ENCODE peak calls at places on chromosome 17, in eight cellular contexts. J, Z, I, K, Q, M, G and R are unnamed samples.

GRCh38 chr17:75776399-75777242 is 8.0 kb upstream of the UNK start:
- DNase-seq in J (no peak), Z (peak; percentile 70), I (no peak), K (no peak), Q (peak; percentile 47), M (no peak), G (no peak), R (no peak)

GRCh38 chr17:46039592-46040186 is 40.6 kb downstream of the STH start:
- DNase-seq in J (no peak), Z (no peak), I (no peak), K (no peak), Q (no peak), M (no peak), G (no peak), R (no peak)

GRCh38 chr17:50365649-50366393 is 7.2 kb downstream of the MRPL27 start:
- DNase-seq in J (no peak), Z (no peak), I (no peak), K (no peak), Q (peak; percentile 39), M (no peak), G (no peak), R (no peak)

GRCh38 chr17:50347087-50347893 is 1.4 kb downstream of the XYLT2 start:
- DNase-seq in J (no peak), Z (no peak), I (no peak), K (no peak), Q (no peak), M (no peak), G (no peak), R (no peak)

GRCh38 chr17:37465058-37465616 is 24.6 kb upstream of the DUSP14 start:
- DNase-seq in J (no peak), Z (no peak), I (peak; percentile 71), K (peak; percentile 35), Q (no peak), M (peak; percentile 61), G (no peak), R (peak; percentile 85)

GRCh38 chr17:2943971-2944370 is 119.4 kb downstream of the OR1D5 start:
- DNase-seq in J (no peak), Z (no peak), I (no peak), K (no peak), Q (no peak), M (no peak), G (no peak), R (no peak)

GRCh38 chr17:59561042-59561441 is 4.4 kb upstream of the DHX40 start:
- DNase-seq in J (peak; percentile 5), Z (peak; percentile 51), I (no peak), K (peak; percentile 12), Q (no peak), M (peak; percentile 21), G (no peak), R (no peak)

GRCh38 chr17:1491406-1492248 is 859 bp downstream of the MYO1C start:
- DNase-seq in J (peak; percentile 52), Z (no peak), I (no peak), K (peak; percentile 89), Q (no peak), M (peak; percentile 96), G (peak; percentile 47), R (no peak)

GRCh38 chr17:32158870-32159585 is 16.7 kb downstream of the RHOT1 start:
- DNase-seq in J (peak; percentile 75), Z (no peak), I (no peak), K (no peak), Q (no peak), M (no peak), G (no peak), R (no peak)

GRCh38 chr17:872843-873242 is 90.7 kb downstream of the MRM3 start:
- DNase-seq in J (no peak), Z (no peak), I (no peak), K (no peak), Q (no peak), M (no peak), G (no peak), R (no peak)

GRCh38 chr17:29549169-29549935 is 17.5 kb downstream of the ABHD15 start:
- DNase-seq in J (no peak), Z (no peak), I (no peak), K (peak; percentile 13), Q (no peak), M (no peak), G (no peak), R (no peak)

GRCh38 chr17:81424151-81424550 is 28.9 kb downstream of the BAHCC1 start:
- DNase-seq in J (no peak), Z (no peak), I (no peak), K (no peak), Q (no peak), M (no peak), G (no peak), R (no peak)

GRCh38 chr17:73738751-73739575 is 94.7 kb upstream of the SDK2 start:
- DNase-seq in J (no peak), Z (no peak), I (no peak), K (no peak), Q (no peak), M (no peak), G (no peak), R (no peak)

GRCh38 chr17:49545811-49546545 is 29.7 kb upstream of the NXPH3 start:
- DNase-seq in J (no peak), Z (no peak), I (no peak), K (no peak), Q (peak; percentile 50), M (no peak), G (no peak), R (no peak)

GRCh38 chr17:73165616-73166404 is 1.0 kb downstream of the SSTR2 start:
- DNase-seq in J (peak; percentile 13), Z (no peak), I (no peak), K (peak; percentile 24), Q (no peak), M (peak; percentile 42), G (no peak), R (no peak)

GRCh38 chr17:82787081-82787848 is 35.4 kb downstream of the TBCD start:
- DNase-seq in J (peak; percentile 59), Z (no peak), I (no peak), K (peak; percentile 90), Q (peak; percentile 86), M (peak; percentile 94), G (peak; percentile 71), R (no peak)

GRCh38 chr17:67582632-67583230 is 135.0 kb upstream of the NOL11 start:
- DNase-seq in J (no peak), Z (no peak), I (no peak), K (no peak), Q (no peak), M (no peak), G (no peak), R (no peak)

GRCh38 chr17:29294580-29294900 is 592 bp upstream of the NUFIP2 start:
- DNase-seq in J (no peak), Z (no peak), I (no peak), K (no peak), Q (no peak), M (no peak), G (no peak), R (no peak)

GRCh38 chr17:39208893-39209292 is 8.8 kb downstream of the RPL19 start:
- DNase-seq in J (no peak), Z (no peak), I (no peak), K (no peak), Q (peak; percentile 92), M (no peak), G (peak; percentile 49), R (no peak)

GRCh38 chr17:77728022-77728671 is 230.4 kb upstream of the TNRC6C start:
- DNase-seq in J (no peak), Z (no peak), I (no peak), K (no peak), Q (peak; percentile 88), M (peak; percentile 36), G (peak; percentile 58), R (no peak)

GRCh38 chr17:17200831-17201230 is 5.3 kb downstream of the PLD6 start:
- DNase-seq in J (no peak), Z (no peak), I (no peak), K (no peak), Q (no peak), M (no peak), G (no peak), R (no peak)

GRCh38 chr17:8740486-8740885 is 4.2 kb downstream of the CCDC42 start:
- DNase-seq in J (no peak), Z (no peak), I (no peak), K (no peak), Q (no peak), M (no peak), G (no peak), R (no peak)

GRCh38 chr17:38658741-38659345 is 15.9 kb downstream of the EPOP start:
- DNase-seq in J (peak; percentile 48), Z (peak; percentile 35), I (no peak), K (no peak), Q (no peak), M (no peak), G (no peak), R (no peak)

GRCh38 chr17:2800367-2800766 is 4.1 kb downstream of the RAP1GAP2 start:
- DNase-seq in J (no peak), Z (no peak), I (no peak), K (no peak), Q (no peak), M (no peak), G (no peak), R (no peak)

GRCh38 chr17:8623591-8623990 is 6.9 kb downstream of the MYH10 start:
- DNase-seq in J (no peak), Z (no peak), I (no peak), K (peak; percentile 22), Q (no peak), M (peak; percentile 44), G (no peak), R (no peak)

GRCh38 chr17:39014044-39014794 is 47.0 kb upstream of the FBXO47 start:
- DNase-seq in J (no peak), Z (no peak), I (no peak), K (peak; percentile 12), Q (no peak), M (peak; percentile 60), G (no peak), R (no peak)

GRCh38 chr17:72378414-72379395 is 257.9 kb downstream of the SOX9 start:
- DNase-seq in J (peak; percentile 39), Z (no peak), I (no peak), K (no peak), Q (no peak), M (no peak), G (no peak), R (no peak)

GRCh38 chr17:80598813-80599545 is 54.3 kb downstream of the RPTOR start:
- DNase-seq in J (no peak), Z (no peak), I (no peak), K (no peak), Q (peak; percentile 12), M (no peak), G (no peak), R (no peak)

GRCh38 chr17:2708585-2709172 is 2.9 kb downstream of the CLUH start:
- DNase-seq in J (no peak), Z (no peak), I (no peak), K (no peak), Q (no peak), M (no peak), G (no peak), R (no peak)

GRCh38 chr17:15343749-15344148 is 2.4 kb upstream of the TEKT3 start:
- DNase-seq in J (no peak), Z (no peak), I (no peak), K (peak; percentile 77), Q (no peak), M (peak; percentile 78), G (no peak), R (no peak)

GRCh38 chr17:81608082-81608481 is 28.8 kb downstream of the NPLOC4 start:
- DNase-seq in J (no peak), Z (no peak), I (no peak), K (no peak), Q (no peak), M (no peak), G (no peak), R (no peak)

GRCh38 chr17:10135539-10136257 is 62.7 kb downstream of the GAS7 start:
- DNase-seq in J (no peak), Z (no peak), I (no peak), K (peak; percentile 69), Q (no peak), M (peak; percentile 75), G (peak; percentile 78), R (no peak)

GRCh38 chr17:62179525-62180161 is 114.6 kb upstream of the MED13 start:
- DNase-seq in J (no peak), Z (no peak), I (peak; percentile 65), K (peak; percentile 35), Q (peak; percentile 35), M (no peak), G (no peak), R (peak; percentile 58)

GRCh38 chr17:73359987-73360410 is 48.2 kb upstream of the CDC42EP4 start:
- DNase-seq in J (no peak), Z (no peak), I (no peak), K (no peak), Q (no peak), M (no peak), G (no peak), R (no peak)